ENCODE peak calls at places on chromosomes 16 and 17, in eight cellular contexts. M, I, W, O, Z, V, U and K are unnamed samples. For H3K4me1, the result is how much of the 10 kb centered on the place peaks cover.

GRCh38 chr17:42340691-42341127 is 47.5 kb downstream of the STAT3 start:
- ATAC-seq in M (no peak), I (peak), W (no peak), O (no peak), Z (peak), V (no peak), U (peak), K (peak)

GRCh38 chr16:72428611-72429376 is 256.8 kb upstream of the PMFBP1 start:
- ATAC-seq in M (no peak), I (no peak), W (no peak), O (no peak), Z (no peak), V (no peak), U (no peak), K (no peak)

GRCh38 chr17:57626520-57627210 is 118.4 kb downstream of the CCDC182 start:
- ATAC-seq in M (peak), I (no peak), W (no peak), O (no peak), Z (no peak), V (no peak), U (no peak), K (no peak)

GRCh38 chr16:79155904-79156303 is 444.6 kb downstream of the MAF start:
- ATAC-seq in M (no peak), I (no peak), W (no peak), O (no peak), Z (no peak), V (no peak), U (no peak), K (no peak)

GRCh38 chr16:50719401-50720337 is 22.2 kb upstream of the CYLD start:
- ATAC-seq in M (peak), I (peak), W (no peak), O (peak), Z (peak), V (peak), U (peak), K (no peak)

GRCh38 chr16:67883146-67883871 is 1.4 kb upstream of the NRN1L start:
- ATAC-seq in M (peak), I (peak), W (peak), O (no peak), Z (peak), V (no peak), U (no peak), K (no peak)

GRCh38 chr16:54817940-54818574 is 112.6 kb upstream of the IRX5 start:
- ATAC-seq in M (no peak), I (no peak), W (no peak), O (no peak), Z (no peak), V (peak), U (peak), K (no peak)

GRCh38 chr16:75273054-75273925 is 21.9 kb upstream of the BCAR1 start:
- ATAC-seq in M (peak), I (peak), W (peak), O (no peak), Z (no peak), V (peak), U (no peak), K (no peak)

GRCh38 chr17:42167807-42168206 is 13.0 kb upstream of the RAB5C start:
- ATAC-seq in M (no peak), I (no peak), W (no peak), O (no peak), Z (no peak), V (no peak), U (no peak), K (no peak)

GRCh38 chr17:48804936-48805411 is 12.1 kb downstream of the TTLL6 start:
- ATAC-seq in M (peak), I (peak), W (peak), O (peak), Z (peak), V (peak), U (peak), K (peak)

GRCh38 chr16:27598921-27599565 is 49.1 kb downstream of the KATNIP start:
- ATAC-seq in M (no peak), I (no peak), W (no peak), O (no peak), Z (no peak), V (no peak), U (peak), K (no peak)

GRCh38 chr17:4267402-4267801 is 3.6 kb upstream of the ANKFY1 start:
- ATAC-seq in M (no peak), I (no peak), W (no peak), O (no peak), Z (no peak), V (no peak), U (no peak), K (no peak)
- TF ChIP-seq POLR2AphosphoS5 in M (no peak), I (no peak), W (no peak), O (no peak), Z (no peak), V (no peak), U (no peak), K (no peak)

GRCh38 chr17:349666-350065 is 2.9 kb downstream of the RPH3AL start:
- ATAC-seq in M (no peak), I (no peak), W (no peak), O (no peak), Z (no peak), V (no peak), U (no peak), K (no peak)
- H3K4me1 ChIP-seq in M (half or more), I (under half), W (under half), O (under half), Z (under half), V (under half), U (half or more), K (under half)

GRCh38 chr17:82098169-82098938 is at the start of gene FASN:
- ATAC-seq in M (peak), I (peak), W (peak), O (peak), Z (peak), V (peak), U (peak), K (peak)
- H3K27ac ChIP-seq in M (peak), I (peak), W (peak), O (peak), Z (peak), V (peak), U (peak), K (peak)

DNA sequence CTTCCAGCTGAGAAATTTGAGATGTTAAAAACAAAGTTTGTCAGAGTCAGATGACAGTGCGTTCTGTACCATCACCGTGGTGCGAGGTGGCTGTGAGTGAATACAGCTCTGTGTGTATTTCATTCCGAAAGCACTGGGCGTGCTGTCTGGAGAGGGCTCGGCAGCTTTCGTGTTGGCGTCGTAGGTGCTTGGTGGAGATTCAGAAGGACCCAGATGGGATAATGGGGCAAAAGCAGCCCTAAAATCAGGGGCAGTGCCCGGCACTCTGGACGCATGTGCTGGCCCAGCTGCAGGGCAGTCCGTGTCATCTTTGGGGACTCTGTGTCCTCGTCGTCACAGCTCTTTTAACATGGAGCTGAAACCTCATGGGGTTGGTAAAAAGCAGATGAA is 206.4 kb downstream of the RPTOR start:
- ATAC-seq in M (no peak), I (no peak), W (no peak), O (no peak), Z (no peak), V (no peak), U (no peak), K (peak)
- TF ChIP-seq POLR2AphosphoS5 in M (no peak), I (no peak), W (no peak), O (no peak), Z (no peak), V (no peak), U (peak), K (no peak)